ENCODE peak calls at places on chromosomes 1 and 21, in nine cellular contexts. N, F, M, O, Z, L, P, Y and C are unnamed samples.

GRCh38 chr1:81827942-81828341 is 27.2 kb downstream of the ADGRL2 start:
- DNase-seq in Z (no peak), P (no peak), Y (no peak), N (no peak), M (no peak), O (no peak), L (no peak), F (no peak), C (no peak)

GRCh38 chr1:88609051-88609450 is 75.0 kb upstream of the PKN2 start:
- DNase-seq in F (no peak), O (no peak), Z (no peak), L (no peak), Y (no peak), P (no peak), M (no peak), N (peak; percentile 4), C (no peak)

GRCh38 chr1:201737350-201738060 is 91.5 kb upstream of the IPO9 start:
- DNase-seq in F (no peak), Z (no peak), O (no peak), L (no peak), P (no peak), M (no peak), Y (no peak), N (peak; percentile 80), C (no peak)

GRCh38 chr1:163205513-163205912 is 2.8 kb upstream of the RGS5 start:
- DNase-seq in Z (no peak), M (no peak), Y (no peak), P (no peak), F (no peak), O (peak; percentile 23), L (no peak), N (peak; percentile 54), C (no peak)

GRCh38 chr1:53068314-53069084 is 6.5 kb downstream of the PODN start:
- DNase-seq in Y (no peak), P (no peak), F (no peak), O (no peak), N (no peak), M (no peak), L (no peak), Z (no peak), C (no peak)

GRCh38 chr1:107863342-107863741 is 101.6 kb downstream of the VAV3 start:
- DNase-seq in F (no peak), M (no peak), Y (no peak), O (no peak), L (no peak), Z (no peak), N (no peak), P (no peak), C (no peak)

GRCh38 chr1:1161683-1162079 is 12.0 kb upstream of the TTLL10 start:
- DNase-seq in M (no peak), Y (no peak), N (no peak), Z (no peak), P (no peak), F (no peak), L (no peak), O (no peak), C (no peak)

GRCh38 chr1:41432481-41433280 is 51.8 kb downstream of the EDN2 start:
- DNase-seq in F (peak; percentile 86), N (peak; percentile 75), P (peak; percentile 62), L (peak; percentile 56), Z (peak; percentile 85), O (peak; percentile 84), M (peak; percentile 28), Y (peak; percentile 85), C (peak; percentile 25)

GRCh38 chr1:89900791-89901708 is 80.2 kb downstream of the LRRC8D start:
- DNase-seq in L (no peak), O (no peak), Z (no peak), N (no peak), F (no peak), M (no peak), Y (no peak), P (no peak), C (no peak)

GRCh38 chr1:10672376-10673050 is 123.9 kb downstream of the CASZ1 start:
- DNase-seq in P (no peak), N (no peak), O (no peak), M (no peak), Z (peak; percentile 40), L (no peak), F (no peak), Y (no peak), C (no peak)

GRCh38 chr1:206030714-206031113 is 7.0 kb upstream of the CTSE start:
- DNase-seq in Y (peak; percentile 41), L (peak; percentile 50), F (peak; percentile 51), Z (peak; percentile 83), M (peak; percentile 58), P (peak; percentile 34), N (peak; percentile 75), O (peak; percentile 59), C (peak; percentile 26)

GRCh38 chr1:160997323-160998038 is 23.5 kb downstream of the F11R start:
- DNase-seq in F (peak; percentile 32), O (peak; percentile 64), N (peak; percentile 81), Z (peak; percentile 72), L (peak; percentile 17), M (peak; percentile 36), Y (peak; percentile 46), P (peak; percentile 23), C (peak; percentile 23)

GRCh38 chr1:180581635-180582039 is 22.9 kb downstream of the OVAAL start:
- DNase-seq in Z (no peak), Y (no peak), F (no peak), L (no peak), N (peak; percentile 68), O (peak; percentile 13), P (no peak), M (no peak), C (no peak)

GRCh38 chr1:97351846-97352245 is 569.0 kb downstream of the DPYD start:
- DNase-seq in N (peak; percentile 15), O (no peak), Z (no peak), F (no peak), Y (no peak), M (no peak), P (no peak), L (no peak), C (no peak)

GRCh38 chr1:175530167-175530566 is 213.2 kb downstream of the TNR start:
- DNase-seq in O (no peak), F (no peak), N (no peak), L (no peak), M (no peak), P (no peak), Y (no peak), Z (no peak), C (no peak)

GRCh38 chr1:47160716-47161115 is 23.5 kb downstream of the CYP4A22 start:
- DNase-seq in Z (no peak), O (no peak), N (no peak), F (no peak), Y (no peak), M (no peak), L (no peak), P (no peak), C (no peak)

GRCh38 chr1:162285149-162285561 is 91.5 kb downstream of the SPATA46 start:
- DNase-seq in Z (no peak), M (no peak), L (no peak), P (no peak), O (no peak), Y (no peak), F (no peak), N (no peak), C (no peak)

GRCh38 chr1:17404034-17404671 is 32.2 kb downstream of the PADI6 start:
- DNase-seq in F (no peak), O (no peak), N (no peak), Z (no peak), L (no peak), P (no peak), Y (no peak), M (no peak), C (no peak)

GRCh38 chr1:208254862-208255261 is 10.7 kb upstream of the PLXNA2 start:
- DNase-seq in P (no peak), L (no peak), Y (no peak), N (peak; percentile 80), M (no peak), Z (no peak), F (no peak), O (peak; percentile 26), C (no peak)

GRCh38 chr1:85325920-85326319 is 49.5 kb upstream of the BCL10 start:
- DNase-seq in Z (peak; percentile 45), P (no peak), M (no peak), Y (no peak), L (no peak), N (no peak), O (no peak), F (no peak), C (no peak)

GRCh38 chr1:81547261-81547911 is 253.3 kb upstream of the ADGRL2 start:
- DNase-seq in M (no peak), Y (no peak), F (no peak), Z (no peak), O (no peak), L (no peak), P (no peak), N (no peak), C (no peak)

GRCh38 chr21:45073301-45074047 is 906 bp upstream of the ADARB1 start:
- DNase-seq in N (peak; percentile 39), M (no peak), L (no peak), P (no peak), O (peak; percentile 9), Z (peak; percentile 38), Y (no peak), F (no peak), C (no peak)

GRCh38 chr1:205504311-205505075 is at the start of gene CDK18:
- DNase-seq in M (peak; percentile 46), O (no peak), Z (no peak), L (peak; percentile 16), P (peak; percentile 39), F (peak; percentile 20), N (no peak), Y (peak; percentile 57), C (no peak)

GRCh38 chr1:243842978-243843490 is 7.0 kb downstream of the AKT3 start:
- DNase-seq in N (peak; percentile 92), F (no peak), Y (no peak), L (no peak), Z (peak; percentile 19), O (peak; percentile 86), P (no peak), M (no peak), C (no peak)

GRCh38 chr1:58574816-58575215 is 2.2 kb downstream of the TACSTD2 start:
- DNase-seq in M (no peak), Z (no peak), L (no peak), N (no peak), O (no peak), P (no peak), Y (no peak), F (no peak), C (no peak)

GRCh38 chr1:2347907-2348306 is 43.4 kb downstream of the MORN1 start:
- DNase-seq in N (no peak), L (no peak), Z (no peak), M (no peak), Y (no peak), P (peak; percentile 0), F (no peak), O (no peak), C (no peak)

GRCh38 chr1:76933847-76934657 is 66.8 kb downstream of the ST6GALNAC5 start:
- DNase-seq in Y (no peak), Z (no peak), M (no peak), O (no peak), N (peak; percentile 6), P (no peak), L (no peak), F (no peak), C (no peak)

GRCh38 chr1:6794164-6794563 is 8.9 kb downstream of the CAMTA1 start:
- DNase-seq in L (no peak), N (peak; percentile 69), O (peak; percentile 55), P (no peak), F (no peak), Y (no peak), Z (peak; percentile 76), M (peak; percentile 47), C (no peak)

GRCh38 chr21:38649120-38649519 is 150.8 kb upstream of the ERG start:
- DNase-seq in L (no peak), O (no peak), Z (no peak), Y (no peak), P (no peak), M (no peak), N (no peak), F (no peak), C (no peak)

GRCh38 chr1:66412689-66413088 is 121.3 kb upstream of the SGIP1 start:
- DNase-seq in L (no peak), O (peak; percentile 43), Y (no peak), Z (no peak), F (no peak), M (no peak), N (peak; percentile 61), P (no peak), C (no peak)

GRCh38 chr1:36514501-36514900 is 31.8 kb upstream of the CSF3R start:
- DNase-seq in M (no peak), Z (no peak), N (no peak), Y (no peak), F (no peak), O (no peak), L (no peak), P (no peak), C (no peak)